ENCODE peak calls at places on chromosomes 1 and 21, in five cellular contexts. Q is stimulated activated CD8-positive, alpha-beta memory T cell treated with anti-CD3 and anti-CD28 coated beads, Interleukin-15, amount 100 ng/mL, for 4 hours; Y is Right ventricle myocardium superior; G is H9; E is NCI-H146. H is an unnamed sample.

GRCh38 chr1:27388337-27389005 is 4.0 kb upstream of the GPR3 start:
- DNase-seq in E (peak; percentile 49), Q (peak; percentile 54), G (peak; percentile 83), Y (peak; percentile 79), H (no peak)

GRCh38 chr1:228848406-228848805 is 113.1 kb downstream of the RHOU start:
- DNase-seq in Q (no peak), G (no peak), E (peak; percentile 13), Y (no peak), H (no peak)

GRCh38 chr1:118317836-118318614 is 133.0 kb upstream of the SPAG17 start:
- DNase-seq in G (peak; percentile 33), Y (peak; percentile 42), Q (no peak), E (no peak), H (no peak)

GRCh38 chr1:190436615-190437014 is 41.0 kb downstream of the BRINP3 start:
- DNase-seq in Q (no peak), G (no peak), E (no peak), Y (no peak), H (no peak)

GRCh38 chr1:222310830-222311229 is 237.1 kb downstream of the HHIPL2 start:
- DNase-seq in E (no peak), Y (peak; percentile 44), Q (no peak), G (no peak), H (no peak)

GRCh38 chr1:78408830-78409229 is 81.9 kb upstream of the PTGFR start:
- DNase-seq in Q (no peak), E (no peak), Y (no peak), G (no peak), H (peak; percentile 62)

GRCh38 chr1:27968692-27969091 is 8.9 kb downstream of the XKR8 start:
- DNase-seq in Y (no peak), E (no peak), Q (no peak), G (no peak), H (no peak)

GRCh38 chr1:188363943-188364342 is 1535.2 kb downstream of the PLA2G4A start:
- DNase-seq in Y (no peak), E (no peak), G (no peak), Q (no peak), H (no peak)

GRCh38 chr1:32816676-32817158 is 441 bp downstream of the YARS1 start:
- DNase-seq in G (no peak), Q (no peak), E (peak; percentile 6), Y (no peak), H (no peak)

GRCh38 chr1:109277434-109278204 is 5.3 kb downstream of the PSRC1 start:
- DNase-seq in Y (peak; percentile 85), G (peak; percentile 90), E (peak; percentile 76), Q (peak; percentile 23), H (peak; percentile 84)

GRCh38 chr21:9008636-9009035 is 1512.7 kb upstream of the TPTE start:
- DNase-seq in E (no peak), G (no peak), Y (no peak), Q (no peak), H (peak; percentile 77)

GRCh38 chr1:93124556-93125368 is 45.7 kb downstream of the MTF2 start:
- DNase-seq in Y (no peak), G (no peak), Q (no peak), E (no peak), H (no peak)

GRCh38 chr1:38964140-38964548 is 22.5 kb upstream of the RHBDL2 start:
- DNase-seq in G (no peak), Q (no peak), Y (no peak), E (no peak), H (no peak)

GRCh38 chr21:17793271-17793670 is 25.9 kb downstream of the C21orf91 start:
- DNase-seq in E (no peak), Y (no peak), G (no peak), Q (no peak), H (no peak)

GRCh38 chr1:166673722-166674121 is 165.6 kb upstream of the POGK start:
- DNase-seq in G (no peak), E (no peak), Y (no peak), Q (no peak), H (no peak)

GRCh38 chr1:54415986-54416385 is 9.8 kb upstream of the SSBP3 start:
- DNase-seq in G (no peak), E (no peak), Y (no peak), Q (no peak), H (no peak)

GRCh38 chr1:15731735-15732685 is 4.0 kb upstream of the SLC25A34 start:
- DNase-seq in E (no peak), G (no peak), Q (no peak), Y (no peak), H (no peak)

GRCh38 chr1:53690411-53690810 is 48.6 kb downstream of the GLIS1 start:
- DNase-seq in Y (no peak), Q (no peak), E (no peak), G (no peak), H (no peak)

GRCh38 chr1:212916395-212917133 is 33.8 kb upstream of the VASH2 start:
- DNase-seq in Y (peak; percentile 69), E (peak; percentile 67), Q (no peak), G (peak; percentile 82), H (peak; percentile 78)

GRCh38 chr1:11873395-11873794 is 14.7 kb upstream of the NPPB start:
- DNase-seq in G (no peak), Y (no peak), Q (no peak), E (no peak), H (no peak)

GRCh38 chr1:237205400-237206064 is 163.5 kb downstream of the RYR2 start:
- DNase-seq in G (no peak), Q (no peak), Y (peak; percentile 74), E (no peak), H (peak; percentile 79)

GRCh38 chr1:245160288-245160687 is 5.5 kb downstream of the KIF26B start:
- DNase-seq in E (no peak), Q (no peak), G (no peak), Y (no peak), H (no peak)

GRCh38 chr1:116873680-116874271 is 35.9 kb upstream of the PTGFRN start:
- DNase-seq in G (no peak), E (peak; percentile 64), Q (no peak), Y (no peak), H (no peak)

GRCh38 chr1:245516178-245516829 is 361.5 kb downstream of the KIF26B start:
- DNase-seq in E (peak; percentile 99), Q (no peak), G (no peak), Y (no peak), H (no peak)

GRCh38 chr1:23525558-23526174 is 5.4 kb downstream of the E2F2 start:
- DNase-seq in G (no peak), Y (no peak), Q (no peak), E (peak; percentile 40), H (no peak)

GRCh38 chr1:153470707-153471106 is 10.3 kb upstream of the S100A7 start:
- DNase-seq in Q (no peak), Y (no peak), G (no peak), E (no peak), H (no peak)

GRCh38 chr1:229262239-229262638 is 8.7 kb upstream of the RAB4A start:
- DNase-seq in G (no peak), E (no peak), Y (no peak), Q (no peak), H (no peak)

GRCh38 chr1:167220537-167221125 is at the start of gene POU2F1:
- DNase-seq in G (peak; percentile 97), Y (peak; percentile 100), Q (peak; percentile 98), E (peak; percentile 98), H (peak; percentile 100)

GRCh38 chr1:50418600-50419109 is 4.6 kb downstream of the DMRTA2 start:
- DNase-seq in Y (no peak), G (peak; percentile 50), E (no peak), Q (no peak), H (peak; percentile 78)

GRCh38 chr1:29960156-29960755 is 723.9 kb downstream of the PTPRU start:
- DNase-seq in G (peak; percentile 20), Q (no peak), Y (no peak), E (no peak), H (no peak)

GRCh38 chr1:206555473-206555935 is 48.2 kb downstream of the RASSF5 start:
- DNase-seq in Y (peak; percentile 76), G (peak; percentile 37), E (no peak), Q (no peak), H (no peak)

GRCh38 chr1:156485984-156486383 is 14.6 kb downstream of the MEF2D start:
- DNase-seq in Y (peak; percentile 34), E (no peak), G (no peak), Q (no peak), H (no peak)

GRCh38 chr1:62082456-62083363 is 111.9 kb upstream of the L1TD1 start:
- DNase-seq in G (peak; percentile 45), Q (no peak), E (peak; percentile 33), Y (peak; percentile 47), H (no peak)

GRCh38 chr1:159473335-159473734 is 33.8 kb downstream of the OR10J1 start:
- DNase-seq in G (no peak), Q (no peak), E (no peak), Y (no peak), H (no peak)